ENCODE peak calls at places on chromosome 13, in six cellular contexts. G is right cardiac atrium, S is left ventricle myocardium inferior, P is BE2C, R is AG10803, L is aorta. W is an unnamed sample.

GRCh38 chr13:113947321-113948033 is 26.4 kb downstream of the C13orf46 start:
- DNase-seq in G (peak), S (peak), P (no peak), R (peak), L (peak), W (no peak)

GRCh38 chr13:95865080-95865597 is 188.1 kb downstream of the UGGT2 start:
- DNase-seq in G (no peak), S (no peak), P (no peak), R (no peak), L (no peak), W (peak)

GRCh38 chr13:79782541-79783216 is 301.7 kb downstream of the NDFIP2 start:
- DNase-seq in G (peak), S (peak), P (no peak), R (peak), L (peak), W (peak)

GRCh38 chr13:33292712-33293111 is 7.2 kb upstream of the STARD13 start:
- DNase-seq in G (no peak), S (no peak), P (no peak), R (no peak), L (no peak), W (no peak)

GRCh38 chr13:50421457-50422130 is 406.4 kb downstream of the KCNRG start:
- DNase-seq in G (no peak), S (no peak), P (no peak), R (peak), L (no peak), W (peak)

GRCh38 chr13:80547885-80548284 is 207.0 kb upstream of the SPRY2 start:
- DNase-seq in G (no peak), S (no peak), P (peak), R (no peak), L (no peak), W (no peak)

GRCh38 chr13:113809934-113810333 is 50.9 kb downstream of the TMEM255B start:
- DNase-seq in G (no peak), S (no peak), P (peak), R (no peak), L (no peak), W (no peak)

GRCh38 chr13:98207411-98207810 is 30.3 kb upstream of the RNF113B start:
- DNase-seq in G (no peak), S (no peak), P (no peak), R (peak), L (no peak), W (peak)

GRCh38 chr13:87128006-87128405 is 543.2 kb upstream of the SLITRK5 start:
- DNase-seq in G (no peak), S (no peak), P (no peak), R (peak), L (no peak), W (peak)

GRCh38 chr13:111534646-111535461 is 214.4 kb downstream of the TEX29 start:
- DNase-seq in G (no peak), S (no peak), P (no peak), R (no peak), L (no peak), W (no peak)
- H3K4me3 ChIP-seq in G (no peak), S (no peak), P (no peak), R (no peak), L (no peak), W (no peak)

DNA sequence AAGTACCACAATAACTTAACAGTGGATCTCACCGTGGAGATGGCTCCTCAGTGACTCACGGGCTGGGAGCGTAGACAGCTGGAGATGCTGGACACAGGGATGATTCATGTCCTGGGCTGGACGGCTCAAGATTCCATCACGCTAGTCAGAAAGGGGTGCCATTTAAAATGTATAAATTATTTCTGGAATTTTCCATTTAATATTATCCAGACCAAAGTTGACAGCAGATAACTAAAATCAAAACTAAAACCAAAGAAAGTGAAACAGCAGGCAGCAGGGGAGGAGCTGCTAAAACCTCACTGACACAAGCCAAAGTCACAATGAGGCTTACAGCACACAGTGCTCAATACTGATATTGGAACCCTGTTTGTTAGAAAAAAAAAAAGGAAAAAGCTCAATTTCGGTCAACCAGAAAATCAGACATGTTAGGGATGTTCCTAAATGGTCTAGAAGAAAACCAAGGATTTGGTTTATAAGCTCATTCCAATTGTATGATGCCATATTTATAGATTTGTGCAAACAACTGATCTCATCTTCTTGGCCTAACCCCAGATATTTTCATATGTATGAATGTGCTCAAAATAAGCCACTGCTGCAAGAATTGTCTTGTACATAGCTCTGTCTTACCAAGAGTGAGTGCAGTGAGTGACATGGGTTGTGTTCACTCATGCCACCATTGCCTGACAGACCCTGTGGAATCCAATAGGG is 111.8 kb downstream of the SACS start:
- DNase-seq in G (peak), S (peak), P (peak), R (peak), L (peak), W (peak)
- H3K4me3 ChIP-seq in G (peak), S (peak), P (no peak), R (peak), L (peak), W (peak)

DNA sequence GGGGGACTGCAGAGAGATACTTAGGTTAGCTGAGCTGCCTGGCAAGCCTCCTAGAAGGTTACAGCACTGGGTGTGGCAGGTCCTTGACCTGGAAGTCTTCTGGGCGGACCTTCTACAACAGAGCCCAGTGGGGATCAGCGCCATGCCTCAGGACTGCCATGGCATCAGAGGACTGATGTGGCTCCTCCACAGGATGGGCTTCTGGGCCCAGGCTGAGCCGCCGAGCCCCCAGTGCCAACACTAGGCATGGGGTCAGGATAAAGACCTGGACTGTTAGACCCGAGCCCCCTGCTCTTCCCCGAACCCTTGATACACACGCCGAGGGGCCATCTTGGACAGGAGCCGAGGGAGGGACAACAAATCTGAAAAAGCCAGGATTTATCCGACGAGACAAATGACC is 64.0 kb upstream of the SOX21 start:
- DNase-seq in G (no peak), S (no peak), P (no peak), R (no peak), L (no peak), W (no peak)
- H3K4me3 ChIP-seq in G (no peak), S (no peak), P (no peak), R (no peak), L (no peak), W (no peak)

DNA sequence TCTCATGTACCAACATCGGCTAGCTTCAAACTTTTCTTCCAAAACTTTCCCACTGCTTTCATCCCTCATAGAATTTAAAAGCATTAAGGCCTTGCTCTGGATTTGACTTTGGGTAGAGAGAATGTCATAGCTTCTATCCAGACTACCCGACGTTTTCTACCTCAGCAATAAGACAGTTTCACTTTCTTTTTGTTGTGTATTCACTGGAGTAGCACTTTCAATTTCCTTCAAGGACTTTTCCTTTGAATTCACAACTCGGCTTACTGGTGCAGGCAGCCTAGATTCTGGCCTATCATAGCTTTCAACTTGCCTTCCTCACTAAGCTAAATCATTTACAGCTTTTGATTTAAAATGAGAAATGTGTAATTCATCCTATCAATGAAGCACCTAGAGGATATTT is 420.4 kb upstream of the GPC6 start:
- DNase-seq in G (no peak), S (no peak), P (no peak), R (peak), L (no peak), W (peak)
- H3K4me3 ChIP-seq in G (peak), S (peak), P (no peak), R (peak), L (peak), W (no peak)

GRCh38 chr13:109780880-109781383 is 5.5 kb downstream of the IRS2 start:
- DNase-seq in G (no peak), S (no peak), P (no peak), R (no peak), L (no peak), W (no peak)

GRCh38 chr13:109782066-109782822 is 4.1 kb downstream of the IRS2 start:
- DNase-seq in G (no peak), S (no peak), P (peak), R (no peak), L (no peak), W (no peak)

GRCh38 chr13:109779876-109780516 is 6.4 kb downstream of the IRS2 start:
- DNase-seq in G (no peak), S (no peak), P (peak), R (no peak), L (no peak), W (no peak)

GRCh38 chr13:109782823-109783411 is 3.5 kb downstream of the IRS2 start:
- DNase-seq in G (no peak), S (no peak), P (peak), R (no peak), L (no peak), W (no peak)

DNA sequence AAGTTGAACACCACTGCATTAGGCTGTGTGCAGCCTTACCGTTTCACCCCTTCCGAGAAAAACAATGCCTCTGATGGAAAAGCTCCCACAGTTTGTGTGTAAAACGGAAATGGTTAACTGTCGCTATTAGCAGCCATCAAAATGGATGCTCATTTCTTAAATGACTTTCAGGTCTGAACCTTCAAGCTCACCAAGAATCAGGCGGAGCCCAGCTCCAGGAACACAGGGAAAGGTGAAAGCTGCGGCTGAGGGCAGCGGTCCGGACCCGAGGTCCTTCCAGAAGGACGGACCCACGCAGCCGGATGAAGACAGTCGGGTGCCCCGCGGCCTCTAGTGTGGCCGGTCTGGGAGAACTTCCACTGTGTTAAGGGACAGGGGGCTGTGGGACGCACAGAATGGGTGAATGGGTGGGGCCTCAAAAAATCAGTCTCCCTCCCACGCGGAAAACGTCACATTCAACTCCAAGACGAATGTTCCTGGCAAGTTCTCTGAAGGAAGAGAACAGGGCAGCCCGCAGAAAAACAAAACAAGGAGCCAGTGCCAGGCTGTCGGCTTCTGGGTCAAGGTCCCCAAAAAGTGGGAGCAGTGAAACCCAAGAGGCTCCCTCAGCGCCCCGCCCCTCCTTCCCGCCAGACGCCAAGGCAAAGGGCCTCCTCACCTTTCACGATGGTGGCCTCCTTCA is 4.9 kb downstream of the IRS2 start:
- DNase-seq in G (peak), S (no peak), P (no peak), R (peak), L (no peak), W (no peak)
- H3K4me3 ChIP-seq in G (peak), S (peak), P (peak), R (peak), L (peak), W (peak)